ENCODE peak calls at places on chromosomes 13 and 19, in ten cellular contexts. Q is tibial nerve, U is brain microvascular endothelial cell, L is A549, R is suprapubic skin, Z is lung, C is OCI-LY7, T is colonic mucosa, W is heart left ventricle, G is PC-3. K is an unnamed sample.

GRCh38 chr19:36141039-36141914 is 1.4 kb downstream of the CAPNS1 start:
- DNase-seq in Q (peak; percentile 73), U (peak; percentile 84), L (peak; percentile 96), R (peak; percentile 94), Z (peak; percentile 92), C (peak; percentile 89), T (peak; percentile 95), W (peak; percentile 84), G (peak; percentile 88), K (no peak)

GRCh38 chr13:111407381-111408131 is 87.1 kb downstream of the TEX29 start:
- DNase-seq in Q (no peak), U (no peak), L (no peak), R (no peak), Z (no peak), C (no peak), T (no peak), W (no peak), G (no peak), K (no peak)

GRCh38 chr13:36432106-36432544 is at the start of gene CCNA1:
- DNase-seq in Q (no peak), U (no peak), L (peak; percentile 10), R (peak; percentile 70), Z (peak; percentile 51), C (no peak), T (peak; percentile 19), W (peak; percentile 15), G (peak; percentile 46), K (no peak)

GRCh38 chr19:2428027-2428690 is 773 bp upstream of the TIMM13 start:
- DNase-seq in Q (no peak), U (peak; percentile 2), L (no peak), R (no peak), Z (no peak), C (no peak), T (peak; percentile 41), W (no peak), G (no peak), K (no peak)

GRCh38 chr13:109160887-109161669 is 531.7 kb downstream of the MYO16 start:
- DNase-seq in Q (no peak), U (no peak), L (no peak), R (no peak), Z (no peak), C (no peak), T (no peak), W (no peak), G (peak; percentile 44), K (no peak)

GRCh38 chr19:47598407-47599349 is 10.3 kb upstream of the BICRA start:
- DNase-seq in Q (no peak), U (peak; percentile 95), L (peak; percentile 94), R (peak; percentile 79), Z (peak; percentile 54), C (no peak), T (peak; percentile 53), W (peak; percentile 37), G (peak; percentile 94), K (peak; percentile 63)

GRCh38 chr13:30257433-30258099 is 49.8 kb downstream of the KATNAL1 start:
- DNase-seq in Q (no peak), U (no peak), L (no peak), R (no peak), Z (no peak), C (peak; percentile 54), T (no peak), W (no peak), G (no peak), K (no peak)

GRCh38 chr19:31675187-31675913 is 326.1 kb upstream of the TSHZ3 start:
- DNase-seq in Q (no peak), U (peak; percentile 70), L (no peak), R (no peak), Z (no peak), C (no peak), T (no peak), W (no peak), G (peak; percentile 1), K (no peak)

GRCh38 chr13:34678154-34678553 is 263.9 kb upstream of the NBEA start:
- DNase-seq in Q (no peak), U (peak; percentile 82), L (peak; percentile 78), R (no peak), Z (no peak), C (no peak), T (no peak), W (no peak), G (peak; percentile 77), K (no peak)

GRCh38 chr19:6066661-6067646 is 43.3 kb downstream of the RFX2 start:
- DNase-seq in Q (peak; percentile 85), U (peak; percentile 94), L (peak; percentile 96), R (peak; percentile 99), Z (peak; percentile 88), C (no peak), T (peak; percentile 89), W (peak; percentile 93), G (peak; percentile 92), K (peak; percentile 93)

GRCh38 chr13:34667356-34668218 is 274.5 kb upstream of the NBEA start:
- DNase-seq in Q (no peak), U (no peak), L (no peak), R (no peak), Z (no peak), C (no peak), T (no peak), W (no peak), G (no peak), K (no peak)

GRCh38 chr13:110216403-110217041 is 90.4 kb downstream of the COL4A1 start:
- DNase-seq in Q (no peak), U (peak; percentile 92), L (no peak), R (no peak), Z (no peak), C (no peak), T (no peak), W (peak; percentile 37), G (no peak), K (peak; percentile 88)

GRCh38 chr13:73658639-73659038 is 475.6 kb downstream of the KLF12 start:
- DNase-seq in Q (no peak), U (no peak), L (no peak), R (no peak), Z (no peak), C (no peak), T (no peak), W (no peak), G (no peak), K (no peak)

GRCh38 chr19:45972081-45972943 is 1.4 kb downstream of the NOVA2 start:
- DNase-seq in Q (no peak), U (no peak), L (no peak), R (no peak), Z (no peak), C (no peak), T (no peak), W (peak; percentile 48), G (no peak), K (no peak)

GRCh38 chr13:89982406-89983085 is 1364.9 kb upstream of the MIR17HG start:
- DNase-seq in Q (no peak), U (no peak), L (peak; percentile 0), R (no peak), Z (no peak), C (no peak), T (no peak), W (no peak), G (no peak), K (peak; percentile 33)
- H3K4me3 ChIP-seq in Q (no peak overlapping the region), U (no peak overlapping the region), L (no peak overlapping the region), R (no peak overlapping the region), Z (no peak overlapping the region), C (no peak overlapping the region), T (no peak overlapping the region), W (no peak overlapping the region), G (no peak overlapping the region), K (no peak overlapping the region)

GRCh38 chr13:70448820-70449219 is 340.6 kb upstream of the KLHL1 start:
- DNase-seq in Q (no peak), U (no peak), L (no peak), R (no peak), Z (no peak), C (no peak), T (no peak), W (no peak), G (no peak), K (no peak)
- H3K4me3 ChIP-seq in Q (no peak overlapping the region), U (no peak overlapping the region), L (no peak overlapping the region), R (no peak overlapping the region), Z (no peak overlapping the region), C (no peak overlapping the region), T (no peak overlapping the region), W (no peak overlapping the region), G (no peak overlapping the region), K (no peak overlapping the region)

GRCh38 chr13:39632994-39633393 is 22.5 kb upstream of the COG6 start:
- DNase-seq in Q (no peak), U (no peak), L (no peak), R (no peak), Z (no peak), C (no peak), T (no peak), W (no peak), G (no peak), K (no peak)
- H3K4me3 ChIP-seq in Q (no peak overlapping the region), U (no peak overlapping the region), L (no peak overlapping the region), R (no peak overlapping the region), Z (no peak overlapping the region), C (no peak overlapping the region), T (no peak overlapping the region), W (no peak overlapping the region), G (no peak overlapping the region), K (no peak overlapping the region)

DNA sequence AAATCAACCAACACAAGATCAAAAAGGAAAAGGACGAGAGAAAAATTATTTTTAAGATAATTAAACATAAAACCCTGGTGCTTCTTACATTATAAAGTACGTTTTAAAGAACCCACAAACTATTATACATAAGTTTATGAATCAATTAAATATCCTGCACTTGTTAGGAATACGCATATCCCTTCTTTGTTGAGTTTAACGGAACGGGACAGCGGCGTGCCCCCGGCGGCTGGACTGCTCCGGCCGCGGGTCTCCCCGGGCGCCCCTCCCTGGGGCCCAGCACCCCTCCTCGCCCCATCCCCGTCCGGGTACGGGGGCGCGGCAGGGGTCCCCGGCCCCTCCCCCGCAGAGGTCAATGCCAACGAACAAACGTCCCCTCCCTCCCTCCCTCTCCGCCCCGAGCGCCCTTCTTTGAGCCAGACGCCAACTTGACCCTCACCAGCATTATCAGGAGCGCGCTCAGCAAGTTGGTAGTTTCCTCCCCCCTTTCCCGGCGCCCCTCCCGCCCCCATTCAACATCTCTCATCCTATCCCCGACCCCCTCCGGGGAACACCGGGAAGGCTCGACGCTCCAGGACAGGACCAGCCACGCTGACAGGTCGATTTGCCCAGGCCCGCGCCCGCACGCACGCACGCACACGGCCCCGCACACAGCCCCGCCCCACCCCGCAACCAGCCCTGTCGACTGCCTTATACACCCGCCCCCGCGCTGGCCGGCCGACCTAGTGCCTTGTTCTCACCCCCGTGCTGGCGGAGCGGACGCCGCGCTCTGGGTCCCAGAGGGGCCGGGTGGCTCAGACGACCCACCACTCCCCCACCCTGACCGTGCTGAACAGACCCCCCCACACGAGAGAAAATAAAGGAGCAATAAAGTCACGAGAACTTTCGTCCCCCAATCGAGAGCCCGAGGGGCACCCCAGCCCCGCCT is 5.1 kb downstream of the LYL1 start:
- DNase-seq in Q (no peak), U (no peak), L (no peak), R (no peak), Z (no peak), C (no peak), T (no peak), W (peak; percentile 58), G (no peak), K (no peak)
- H3K4me3 ChIP-seq in Q (peak overlapping the region; percentile 57), U (no peak overlapping the region), L (no peak overlapping the region), R (peak overlapping the region; percentile 53), Z (no peak overlapping the region), C (no peak overlapping the region), T (peak overlapping the region; percentile 13), W (peak overlapping the region; percentile 75), G (peak overlapping the region; percentile 49), K (no peak overlapping the region)

K was measured in retinal pigment epithelial cell.